ENCODE peak calls at places on chromosomes 5 and 9, in six cellular contexts. T, P, S, E, L and B are unnamed samples.

GRCh38 chr5:149227168-149227826 is 44.4 kb upstream of the AFAP1L1 start:
- DNase-seq in E (peak; percentile 24), P (no peak), S (peak; percentile 62), T (peak; percentile 79), L (no peak), B (peak; percentile 42)

GRCh38 chr5:60102961-60103683 is 209.6 kb upstream of the PDE4D start:
- DNase-seq in P (no peak), S (no peak), T (no peak), E (no peak), L (no peak), B (no peak)

GRCh38 chr5:111200828-111201227 is 23.4 kb upstream of the CAMK4 start:
- DNase-seq in E (no peak), S (no peak), T (no peak), P (no peak), L (no peak), B (no peak)

GRCh38 chr5:74122979-74123575 is 497.1 kb downstream of the ARHGEF28 start:
- DNase-seq in P (no peak), S (peak; percentile 74), E (no peak), L (no peak), T (no peak), B (no peak)

GRCh38 chr9:117178596-117179111 is 236.2 kb downstream of the ASTN2 start:
- DNase-seq in E (no peak), S (no peak), L (no peak), T (peak; percentile 59), P (no peak), B (no peak)

GRCh38 chr9:130331573-130331972 is 66.0 kb downstream of the HMCN2 start:
- DNase-seq in P (no peak), T (peak; percentile 74), S (no peak), L (no peak), E (peak; percentile 88), B (peak; percentile 81)

GRCh38 chr9:36949470-36949869 is 84.6 kb downstream of the PAX5 start:
- DNase-seq in S (no peak), E (no peak), P (no peak), T (no peak), L (no peak), B (no peak)

GRCh38 chr5:174355208-174355612 is 309.7 kb downstream of the NSG2 start:
- DNase-seq in T (peak; percentile 66), E (no peak), P (no peak), S (peak; percentile 15), L (peak; percentile 40), B (no peak)

GRCh38 chr9:70131296-70131695 is 87.6 kb downstream of the MAMDC2 start:
- DNase-seq in S (no peak), E (no peak), T (no peak), P (no peak), L (no peak), B (no peak)

GRCh38 chr9:97980479-97980803 is 2.7 kb upstream of the ANP32B start:
- DNase-seq in P (no peak), T (no peak), L (no peak), S (no peak), E (no peak), B (no peak)

GRCh38 chr9:78973906-78974305 is 597.9 kb upstream of the TLE4 start:
- DNase-seq in S (no peak), T (peak; percentile 79), L (no peak), E (no peak), P (no peak), B (no peak)

GRCh38 chr5:80654054-80654390 is 430 bp upstream of the MSH3 start:
- DNase-seq in T (no peak), S (peak; percentile 50), P (no peak), L (no peak), E (peak; percentile 6), B (no peak)

GRCh38 chr9:117734523-117735314 is 30.5 kb downstream of the TLR4 start:
- DNase-seq in L (no peak), E (peak; percentile 9), S (no peak), T (no peak), P (no peak), B (no peak)

GRCh38 chr5:68436686-68437520 is 221.3 kb downstream of the PIK3R1 start:
- DNase-seq in S (no peak), E (no peak), T (peak; percentile 45), P (no peak), L (no peak), B (peak; percentile 32)

GRCh38 chr5:62371409-62371808 is 32.3 kb downstream of the DIMT1 start:
- DNase-seq in P (no peak), T (peak; percentile 2), L (no peak), S (no peak), E (no peak), B (no peak)

GRCh38 chr9:129669141-129669718 is 3.8 kb downstream of the PRRX2 start:
- DNase-seq in T (peak; percentile 91), L (no peak), S (no peak), P (no peak), E (peak; percentile 93), B (peak; percentile 7)

GRCh38 chr9:110900451-110900850 is 137.8 kb downstream of the LPAR1 start:
- DNase-seq in S (no peak), T (peak; percentile 53), E (no peak), P (no peak), L (no peak), B (no peak)

GRCh38 chr5:125668904-125669303 is 754.3 kb upstream of the GRAMD2B start:
- DNase-seq in P (no peak), T (no peak), S (no peak), E (no peak), L (peak; percentile 51), B (no peak)

GRCh38 chr5:177366528-177367322 is 9.0 kb downstream of the RGS14 start:
- DNase-seq in T (peak; percentile 68), S (peak; percentile 40), E (peak; percentile 96), P (no peak), L (peak; percentile 91), B (peak; percentile 92)

GRCh38 chr9:116705531-116705930 is 18.4 kb downstream of the TRIM32 start:
- DNase-seq in T (no peak), S (no peak), P (no peak), L (no peak), E (no peak), B (no peak)

GRCh38 chr5:17216176-17216973 is 1.1 kb upstream of the BASP1 start:
- DNase-seq in E (peak; percentile 73), L (peak; percentile 87), S (peak; percentile 77), P (peak; percentile 62), T (peak; percentile 76), B (peak; percentile 90)

GRCh38 chr9:4366649-4367330 is 66.9 kb upstream of the GLIS3 start:
- DNase-seq in P (peak; percentile 49), T (peak; percentile 54), S (peak; percentile 71), E (peak; percentile 57), L (peak; percentile 69), B (peak; percentile 40)

GRCh38 chr9:126833710-126834345 is 26.6 kb upstream of the ZBTB34 start:
- DNase-seq in S (no peak), P (no peak), E (no peak), T (no peak), L (no peak), B (no peak)

GRCh38 chr5:179164331-179165311 is 104.4 kb downstream of the ZNF354C start:
- DNase-seq in P (no peak), S (no peak), T (no peak), L (no peak), E (no peak), B (no peak)

GRCh38 chr9:97956365-97956764 is 18.4 kb upstream of the HEMGN start:
- DNase-seq in P (no peak), L (no peak), E (no peak), S (no peak), T (no peak), B (no peak)

GRCh38 chr9:90642570-90643539 is at the start of gene DIRAS2:
- DNase-seq in E (peak; percentile 52), T (peak; percentile 43), L (peak; percentile 86), S (peak; percentile 66), P (peak; percentile 17), B (peak; percentile 86)

GRCh38 chr5:36417668-36418067 is 116.0 kb upstream of the RANBP3L start:
- DNase-seq in E (no peak), T (no peak), S (no peak), L (no peak), P (no peak), B (no peak)

GRCh38 chr5:157603333-157604190 is 28.0 kb upstream of the ADAM19 start:
- DNase-seq in P (peak; percentile 71), L (no peak), T (peak; percentile 93), S (peak; percentile 80), E (peak; percentile 55), B (peak; percentile 78)

GRCh38 chr5:167205881-167206280 is 1085.6 kb upstream of the WWC1 start:
- DNase-seq in T (no peak), S (no peak), L (no peak), P (no peak), E (no peak), B (no peak)

GRCh38 chr5:41414598-41414997 is 95.8 kb downstream of the PLCXD3 start:
- DNase-seq in T (peak; percentile 96), S (peak; percentile 18), P (no peak), L (no peak), E (peak; percentile 42), B (no peak)

GRCh38 chr5:124397290-124397689 is 349.1 kb downstream of the ZNF608 start:
- DNase-seq in S (no peak), E (no peak), P (no peak), L (no peak), T (no peak), B (no peak)

GRCh38 chr9:108786322-108786721 is 69.5 kb downstream of the ACTL7B start:
- DNase-seq in T (no peak), E (no peak), P (no peak), L (no peak), S (no peak), B (no peak)

GRCh38 chr9:33374190-33374589 is 28.2 kb downstream of the AQP7 start:
- DNase-seq in L (no peak), T (no peak), E (no peak), S (no peak), P (no peak), B (no peak)

GRCh38 chr5:9431496-9432258 is 114.2 kb downstream of the SEMA5A start:
- DNase-seq in E (peak; percentile 11), L (no peak), T (peak; percentile 81), S (no peak), P (no peak), B (peak; percentile 32)